ENCODE peak calls at places on chromosomes 3 and 15, in six cellular contexts. C is pancreas, M is aorta, T is HCT116, Z is body of pancreas, Y is PC-3. O is an unnamed sample. For H3K4me1, the result is how much of the 10 kb centered on the place peaks cover.

GRCh38 chr3:15218689-15219088 is 12.6 kb downstream of the CAPN7 start:
- ATAC-seq in M (no peak), Y (no peak), Z (no peak), T (no peak), C (no peak), O (no peak)

GRCh38 chr15:69725957-69726356 is 273.3 kb downstream of the RPLP1 start:
- ATAC-seq in Y (no peak), M (no peak), Z (no peak), T (no peak), C (peak), O (peak)

GRCh38 chr15:92846716-92847115 is 53.4 kb upstream of the CHD2 start:
- ATAC-seq in C (no peak), M (no peak), T (no peak), Z (no peak), Y (no peak), O (no peak)

GRCh38 chr3:23884481-23884880 is 32.3 kb downstream of the NKIRAS1 start:
- ATAC-seq in M (no peak), Z (no peak), T (peak), Y (no peak), C (no peak), O (no peak)

GRCh38 chr3:153087595-153088566 is 74.1 kb upstream of the RAP2B start:
- ATAC-seq in M (no peak), Y (peak), T (no peak), C (no peak), Z (no peak), O (no peak)

GRCh38 chr3:64792458-64792857 is 104.7 kb upstream of the ADAMTS9 start:
- ATAC-seq in C (no peak), M (no peak), Y (no peak), Z (no peak), T (no peak), O (no peak)

GRCh38 chr3:24590344-24590880 is 95.8 kb upstream of the THRB start:
- ATAC-seq in C (no peak), Z (no peak), T (no peak), M (no peak), Y (no peak), O (no peak)

GRCh38 chr3:33016846-33017405 is 65.5 kb downstream of the CCR4 start:
- ATAC-seq in M (no peak), Y (no peak), Z (no peak), C (no peak), T (no peak), O (no peak)

GRCh38 chr3:19272296-19272695 is 124.0 kb downstream of the KCNH8 start:
- ATAC-seq in Y (no peak), Z (no peak), T (no peak), C (no peak), M (no peak), O (no peak)

GRCh38 chr3:190706582-190706981 is 155.9 kb downstream of the GMNC start:
- ATAC-seq in M (no peak), Y (no peak), T (no peak), C (no peak), Z (no peak), O (no peak)

GRCh38 chr3:94249491-94250079 is 186.7 kb downstream of the NSUN3 start:
- ATAC-seq in M (peak), T (peak), Z (peak), Y (peak), C (peak), O (no peak)

GRCh38 chr3:136044980-136045745 is 79.6 kb downstream of the PPP2R3A start:
- ATAC-seq in T (no peak), Z (no peak), M (peak), Y (no peak), C (no peak), O (no peak)

GRCh38 chr3:133437391-133438093 is 37.7 kb downstream of the BFSP2 start:
- ATAC-seq in C (peak), Y (no peak), M (peak), Z (peak), T (peak), O (peak)

GRCh38 chr3:193630005-193630404 is 37.0 kb downstream of the OPA1 start:
- ATAC-seq in C (no peak), T (no peak), Y (no peak), Z (no peak), M (no peak), O (no peak)
- H3K4me1 ChIP-seq in C (under half), T (under half), Y (under half), Z (under half), M (under half), O (under half)

DNA sequence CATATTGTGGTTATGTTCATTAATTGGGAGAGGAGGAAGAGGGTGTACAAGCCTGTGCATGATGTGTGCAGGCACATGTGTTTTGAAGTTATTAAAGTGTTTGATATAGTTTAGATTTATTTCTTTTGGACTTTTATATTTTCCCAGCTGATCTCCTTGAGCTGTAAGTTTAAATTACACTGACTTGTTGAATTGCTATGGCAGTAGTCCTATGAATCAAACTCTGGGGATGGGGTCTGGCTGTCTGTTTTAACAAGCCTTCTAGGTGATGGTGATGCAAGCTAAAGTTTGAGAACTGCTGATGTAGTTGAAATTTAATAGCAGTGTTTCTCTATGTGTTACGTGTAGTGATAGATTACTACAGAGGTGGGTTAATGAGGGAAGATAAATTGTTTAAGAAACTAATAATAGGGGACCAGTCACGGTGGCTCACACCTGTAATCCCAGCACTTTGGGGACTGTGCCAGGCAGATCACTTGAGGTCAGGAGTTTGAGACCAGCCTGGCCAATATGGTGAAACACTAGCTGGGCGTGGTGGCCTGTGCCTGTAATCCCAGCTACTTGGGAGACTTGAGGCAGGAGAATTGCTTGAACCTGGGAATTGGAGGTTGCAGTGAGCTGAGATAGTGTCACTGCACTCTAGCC is 7.0 kb downstream of the ARIH1 start:
- ATAC-seq in Z (no peak), T (no peak), M (no peak), Y (no peak), C (no peak), O (no peak)
- H3K4me1 ChIP-seq in Z (half or more), T (under half), M (under half), Y (under half), C (under half), O (under half)

DNA sequence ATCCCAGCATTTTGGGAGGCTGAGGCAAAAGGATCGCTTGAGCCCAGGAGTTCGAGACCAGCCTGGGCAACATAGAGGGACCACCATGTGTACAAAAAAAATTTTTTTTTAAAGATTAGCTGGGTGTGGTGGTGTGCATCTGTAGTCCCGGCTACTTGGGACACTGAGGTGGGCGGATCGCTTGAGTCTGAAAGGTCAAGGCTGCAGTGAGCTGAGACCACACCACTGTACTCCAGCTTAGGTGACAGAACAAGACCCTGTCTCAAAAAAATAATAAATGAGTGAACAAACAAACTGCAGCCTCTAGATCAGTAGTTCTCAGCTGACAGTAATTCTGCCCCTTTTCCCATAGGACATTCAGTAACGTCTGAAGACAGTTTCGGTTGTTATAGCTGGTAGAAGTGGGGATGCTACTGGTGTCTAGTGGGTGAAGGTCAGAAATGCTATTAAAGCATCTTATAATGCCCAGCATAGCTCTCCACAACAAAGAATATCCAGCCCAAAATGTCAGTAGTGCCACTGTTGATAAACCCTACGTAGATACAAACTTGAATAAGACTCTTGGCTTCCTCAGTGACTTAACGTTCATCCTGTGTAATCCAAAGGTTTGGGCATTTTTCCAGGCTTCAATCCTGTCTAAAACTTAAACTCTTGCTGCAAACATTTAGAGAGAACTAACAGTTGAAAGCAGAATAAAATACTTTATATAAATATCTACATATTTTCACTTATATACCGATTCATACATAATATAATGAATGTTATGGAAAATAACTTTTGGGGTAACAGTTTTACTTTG is 10.6 kb downstream of the SMC4 start:
- ATAC-seq in Y (no peak), M (no peak), Z (no peak), T (no peak), C (no peak), O (no peak)
- H3K4me1 ChIP-seq in Y (under half), M (under half), Z (under half), T (under half), C (under half), O (under half)

DNA sequence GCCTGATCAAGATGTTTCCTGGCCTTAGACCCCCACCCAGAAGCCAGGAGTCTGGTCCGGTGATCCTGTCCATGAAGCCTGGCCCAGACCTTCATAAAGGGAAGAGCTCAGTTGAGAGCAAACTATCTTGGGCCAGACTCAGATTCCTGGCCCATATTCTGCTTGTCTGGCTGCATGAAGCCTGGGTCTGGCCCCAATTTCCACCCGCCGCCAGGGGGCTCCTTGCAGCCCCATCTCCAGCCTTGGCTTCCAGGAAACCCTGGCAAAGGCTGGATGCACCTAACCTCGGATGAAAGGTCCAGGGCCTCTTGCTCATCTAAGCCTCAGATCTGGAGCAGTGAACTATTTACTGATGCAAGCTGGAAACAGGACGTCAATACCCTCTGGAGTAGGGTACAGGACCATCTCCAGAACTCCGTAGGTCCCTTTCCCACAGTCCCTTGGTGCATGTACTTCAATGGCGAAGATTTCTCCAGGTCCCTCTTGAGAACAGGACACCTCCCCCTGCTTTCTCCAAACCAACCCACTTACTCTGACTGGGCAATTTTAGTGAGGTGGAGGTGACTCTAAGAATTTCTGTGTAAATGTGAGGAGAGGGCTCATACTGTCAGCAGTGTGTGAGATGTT is 5.6 kb downstream of the FOXL2 start:
- ATAC-seq in M (no peak), Y (peak), T (peak), Z (no peak), C (peak), O (no peak)
- H3K4me1 ChIP-seq in M (under half), Y (under half), T (under half), Z (half or more), C (under half), O (under half)

O was measured in gastroesophageal sphincter.